ENCODE peak calls at places on chromosomes 2 and 18, in four cellular contexts. N is AG10803, Z is Caco-2, R is retinal pigment epithelial cell. S is an unnamed sample.

GRCh38 chr2:109066917-109067828 is 61.8 kb upstream of the SH3RF3 start:
- DNase-seq in R (no peak), N (no peak), Z (peak; percentile 54), S (no peak)

GRCh38 chr2:166373951-166374350 is 1.8 kb downstream of the SCN9A start:
- DNase-seq in N (no peak), Z (no peak), R (no peak), S (peak; percentile 41)

GRCh38 chr2:109295781-109296117 is 166.7 kb downstream of the SH3RF3 start:
- DNase-seq in N (no peak), R (no peak), Z (no peak), S (no peak)

GRCh38 chr2:56681659-56682396 is 498.0 kb downstream of the CCDC85A start:
- DNase-seq in Z (no peak), N (peak; percentile 53), R (no peak), S (peak; percentile 81)

GRCh38 chr18:21112140-21112473 is 494 bp upstream of the ROCK1 start:
- DNase-seq in Z (no peak), R (no peak), N (no peak), S (no peak)

GRCh38 chr2:227479865-227480475 is 8.0 kb downstream of the AGFG1 start:
- DNase-seq in R (no peak), N (peak; percentile 54), Z (no peak), S (peak; percentile 80)

GRCh38 chr2:228535396-228535795 is 353.9 kb upstream of the SPHKAP start:
- DNase-seq in Z (no peak), N (no peak), R (no peak), S (no peak)

GRCh38 chr2:112891333-112891950 is 19.5 kb upstream of the IL37 start:
- DNase-seq in R (no peak), N (no peak), Z (no peak), S (no peak)

GRCh38 chr18:11119962-11120361 is 29.4 kb downstream of the PIEZO2 start:
- DNase-seq in Z (peak; percentile 76), N (peak; percentile 52), R (no peak), S (peak; percentile 26)

GRCh38 chr2:118580651-118581050 is 266.8 kb downstream of the EN1 start:
- DNase-seq in Z (no peak), N (peak; percentile 45), R (no peak), S (peak; percentile 16)

GRCh38 chr2:37832590-37833197 is 92.4 kb upstream of the RMDN2 start:
- DNase-seq in N (peak; percentile 85), Z (peak; percentile 91), R (peak; percentile 29), S (peak; percentile 86)

GRCh38 chr2:46439582-46439981 is 39.8 kb upstream of the TMEM247 start:
- DNase-seq in R (no peak), N (no peak), Z (no peak), S (no peak)

GRCh38 chr2:200258881-200259576 is 47.5 kb upstream of the SPATS2L start:
- DNase-seq in R (no peak), N (no peak), Z (no peak), S (peak; percentile 12)

GRCh38 chr18:79466591-79466990 is 70.9 kb downstream of the NFATC1 start:
- DNase-seq in N (no peak), Z (no peak), R (no peak), S (no peak)

GRCh38 chr2:161988589-161988988 is 85.4 kb downstream of the DPP4 start:
- DNase-seq in N (no peak), R (no peak), Z (no peak), S (no peak)

GRCh38 chr2:19574788-19575260 is 216.4 kb upstream of the OSR1 start:
- DNase-seq in N (peak; percentile 89), Z (no peak), R (no peak), S (peak; percentile 93)

GRCh38 chr2:43609304-43609883 is 13.6 kb upstream of the THADA start:
- DNase-seq in N (peak; percentile 40), Z (peak; percentile 56), R (no peak), S (peak; percentile 61)

GRCh38 chr2:237591379-237591881 is 896 bp upstream of the RAB17 start:
- DNase-seq in Z (peak; percentile 77), R (no peak), N (no peak), S (no peak)

GRCh38 chr2:96107883-96108551 is 8.4 kb downstream of the ADRA2B start:
- DNase-seq in Z (no peak), N (no peak), R (no peak), S (no peak)

GRCh38 chr2:20868377-20868776 is 45.5 kb upstream of the LDAH start:
- DNase-seq in Z (no peak), R (no peak), N (no peak), S (no peak)

GRCh38 chr2:29455202-29455885 is 340.1 kb downstream of the CLIP4 start:
- DNase-seq in Z (no peak), R (no peak), N (no peak), S (no peak)

GRCh38 chr2:171529914-171530313 is 7.6 kb downstream of the CYBRD1 start:
- DNase-seq in R (no peak), N (no peak), Z (no peak), S (no peak)

GRCh38 chr2:160419776-160420521 is 73.7 kb downstream of the RBMS1 start:
- DNase-seq in R (no peak), Z (no peak), N (peak; percentile 81), S (peak; percentile 91)

GRCh38 chr18:62281684-62282083 is 43.4 kb upstream of the TNFRSF11A start:
- DNase-seq in R (peak; percentile 51), Z (no peak), N (peak; percentile 85), S (peak; percentile 91)

GRCh38 chr2:168416555-168416954 is 39.5 kb upstream of the CERS6 start:
- DNase-seq in R (no peak), Z (no peak), N (no peak), S (no peak)

GRCh38 chr2:160417745-160418397 is 75.7 kb downstream of the RBMS1 start:
- DNase-seq in Z (no peak), R (peak; percentile 74), N (peak; percentile 84), S (peak; percentile 97)

GRCh38 chr18:59787998-59788875 is 91.0 kb upstream of the CCBE1 start:
- DNase-seq in N (peak; percentile 68), Z (no peak), R (peak; percentile 39), S (peak; percentile 83)

GRCh38 chr2:11340717-11341116 is 3.7 kb downstream of the ROCK2 start:
- DNase-seq in Z (no peak), N (no peak), R (no peak), S (no peak)
- H3K4me3 ChIP-seq in Z (no peak overlapping the region), N (peak overlapping the region; percentile 78), R (no peak overlapping the region), S (peak overlapping the region; percentile 26)

GRCh38 chr2:10912076-10912731 is 470 bp downstream of the KCNF1 start:
- DNase-seq in R (no peak), Z (no peak), N (no peak), S (no peak)
- H3K4me3 ChIP-seq in R (peak overlapping the region; percentile 35), Z (peak overlapping the region; percentile 42), N (no peak overlapping the region), S (peak overlapping the region; percentile 31)

GRCh38 chr18:67515987-67516431 is 511 bp downstream of the DSEL start:
- DNase-seq in N (peak; percentile 83), Z (peak; percentile 69), R (peak; percentile 55), S (peak; percentile 87)

GRCh38 chr18:67513285-67513684 is 3.2 kb downstream of the DSEL start:
- DNase-seq in R (no peak), N (no peak), Z (no peak), S (peak; percentile 36)

GRCh38 chr18:67514465-67514864 is 2.1 kb downstream of the DSEL start:
- DNase-seq in N (no peak), R (no peak), Z (no peak), S (peak; percentile 31)

GRCh38 chr18:67516432-67517223 is at the start of gene DSEL:
- DNase-seq in N (peak; percentile 97), R (peak; percentile 72), Z (peak; percentile 88), S (peak; percentile 94)

DNA sequence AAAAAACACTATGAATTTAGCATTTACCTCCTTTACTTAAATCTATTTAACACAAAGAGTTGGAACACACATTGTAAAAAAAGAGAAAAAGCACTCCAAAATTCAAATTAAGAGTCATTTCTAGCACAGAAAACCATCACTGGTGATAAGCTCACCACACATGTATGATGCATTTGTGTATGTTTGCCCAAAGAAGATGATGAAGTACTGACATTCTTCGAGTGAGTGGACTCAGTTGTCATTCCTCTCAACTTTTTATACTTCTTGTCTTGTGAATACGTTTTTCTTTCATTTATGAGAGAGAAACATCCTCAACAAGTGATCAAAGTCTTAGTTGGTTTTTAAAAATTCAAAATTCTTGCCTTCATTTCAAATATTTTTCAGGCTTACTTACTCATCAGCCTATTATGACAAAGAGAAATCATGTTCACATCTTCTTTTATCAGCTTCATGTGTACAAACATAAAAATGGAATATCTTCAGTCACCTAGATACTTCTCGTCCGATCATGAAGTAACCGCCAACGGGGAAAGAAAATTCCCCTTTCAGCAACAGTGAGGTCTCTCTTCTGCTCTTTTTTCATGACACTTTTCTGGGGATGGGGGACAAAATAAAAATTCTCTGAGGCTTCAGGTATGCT is 1.5 kb downstream of the DSEL start:
- DNase-seq in N (no peak), R (no peak), Z (no peak), S (peak; percentile 41)
- H3K4me3 ChIP-seq in N (peak overlapping the region; percentile 87), R (peak overlapping the region; percentile 88), Z (no peak overlapping the region), S (peak overlapping the region; percentile 90)

GRCh38 chr2:44748-45341 is 1.5 kb downstream of the FAM110C start:
- DNase-seq in R (no peak), N (no peak), Z (no peak), S (no peak)
- H3K4me3 ChIP-seq in R (peak overlapping the region; percentile 63), N (no peak overlapping the region), Z (no peak overlapping the region), S (no peak overlapping the region)

DNA sequence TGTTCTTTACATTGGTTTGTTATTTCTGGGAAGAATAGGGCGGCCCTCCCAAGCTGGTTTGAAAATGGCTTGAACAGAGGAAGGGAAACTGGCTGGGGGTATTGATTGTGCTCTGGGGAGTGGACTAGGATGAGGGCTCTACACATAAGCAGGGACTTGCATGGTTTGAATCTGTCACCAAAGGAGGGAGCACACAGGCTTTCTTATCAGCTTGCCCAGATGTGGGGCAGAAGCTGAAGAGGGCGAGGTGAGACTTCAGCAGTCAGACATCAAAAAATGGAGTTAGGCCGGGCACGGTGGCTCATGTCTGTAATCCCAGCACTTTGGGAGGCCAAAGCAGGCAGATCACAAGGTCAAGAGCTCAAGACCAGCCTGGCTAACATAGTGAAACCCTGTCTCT is 7.2 kb upstream of the RAB12 start:
- DNase-seq in N (no peak), Z (no peak), R (no peak), S (no peak)
- H3K4me3 ChIP-seq in N (no peak overlapping the region), Z (no peak overlapping the region), R (no peak overlapping the region), S (no peak overlapping the region)

DNA sequence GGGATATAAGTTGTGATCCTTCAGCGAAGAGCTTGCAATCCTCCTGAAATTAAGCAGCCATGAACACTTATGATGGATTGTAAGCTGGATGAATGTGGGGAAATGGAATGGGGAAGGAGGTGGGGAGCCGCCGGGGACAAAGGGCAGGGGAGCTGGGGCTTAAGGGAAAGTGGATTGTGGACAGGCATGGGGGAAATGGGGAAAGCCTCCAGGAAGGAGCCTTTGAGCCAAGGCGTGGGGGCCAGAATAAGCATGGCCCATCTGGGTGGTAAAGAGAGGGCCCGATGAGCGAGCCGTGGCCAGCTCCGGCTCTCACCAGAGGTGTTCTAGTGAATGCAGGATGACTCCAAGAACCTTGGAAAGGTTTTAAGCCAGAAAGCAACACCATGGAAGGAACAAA is 124.0 kb downstream of the SMAD7 start:
- DNase-seq in N (no peak), R (no peak), Z (no peak), S (no peak)
- H3K4me3 ChIP-seq in N (no peak overlapping the region), R (no peak overlapping the region), Z (no peak overlapping the region), S (no peak overlapping the region)

GRCh38 chr2:48347712-48348111 is 182.2 kb upstream of the STON1 start:
- DNase-seq in Z (no peak), N (peak; percentile 23), R (no peak), S (peak; percentile 30)

GRCh38 chr2:48344441-48344756 is 185.6 kb upstream of the STON1 start:
- DNase-seq in N (no peak), Z (no peak), R (no peak), S (no peak)

GRCh38 chr2:48345176-48345575 is 184.8 kb upstream of the STON1 start:
- DNase-seq in Z (no peak), N (no peak), R (no peak), S (no peak)

GRCh38 chr2:48343571-48344440 is 186.1 kb upstream of the STON1 start:
- DNase-seq in N (peak; percentile 61), Z (no peak), R (peak; percentile 79), S (peak; percentile 95)

GRCh38 chr2:48346124-48346536 is 183.8 kb upstream of the STON1 start:
- DNase-seq in R (peak; percentile 87), N (peak; percentile 81), Z (no peak), S (peak; percentile 97)
- H3K4me3 ChIP-seq in R (no peak overlapping the region), N (no peak overlapping the region), Z (no peak overlapping the region), S (no peak overlapping the region)

S was measured in fibroblast of the aortic adventitia.